ENCODE peak calls at places on chromosome 11, in four cellular contexts. One of them, this sample, is unnamed. For H3K27me3 and H3K4me1, the result is how much of the 10 kb centered on the place peaks cover.

GRCh38 chr11:120197254-120197891 is 13.5 kb upstream of the OAF start:
- DNase-seq in transverse colon: peak
- DNase-seq in aorta: no peak
- DNase-seq in heart left ventricle: no peak
- DNase-seq in this sample: no peak

GRCh38 chr11:57890521-57890920 is 128.9 kb downstream of the CTNND1 start:
- DNase-seq in transverse colon: no peak
- DNase-seq in aorta: no peak
- DNase-seq in heart left ventricle: no peak
- DNase-seq in this sample: no peak

GRCh38 chr11:112728716-112729115 is 232.5 kb upstream of the NCAM1 start:
- DNase-seq in transverse colon: no peak
- DNase-seq in aorta: no peak
- DNase-seq in heart left ventricle: no peak
- DNase-seq in this sample: no peak

GRCh38 chr11:2390871-2391662 is 9.5 kb upstream of the TSSC4 start:
- DNase-seq in transverse colon: peak
- DNase-seq in aorta: peak
- DNase-seq in heart left ventricle: no peak
- DNase-seq in this sample: no peak

GRCh38 chr11:2090172-2091111 is 48.7 kb downstream of the IGF2 start:
- DNase-seq in transverse colon: no peak
- DNase-seq in aorta: no peak
- DNase-seq in heart left ventricle: no peak
- DNase-seq in this sample: no peak

GRCh38 chr11:69472053-69472765 is 9.3 kb upstream of the LINC01488 start:
- DNase-seq in transverse colon: no peak
- DNase-seq in aorta: peak
- DNase-seq in heart left ventricle: no peak
- DNase-seq in this sample: no peak

GRCh38 chr11:8098361-8098760 is 17.4 kb downstream of the TUB start:
- DNase-seq in transverse colon: no peak
- DNase-seq in aorta: no peak
- DNase-seq in heart left ventricle: peak
- DNase-seq in this sample: peak

GRCh38 chr11:75173336-75173735 is 22.4 kb downstream of the SLCO2B1 start:
- DNase-seq in transverse colon: no peak
- DNase-seq in aorta: peak
- DNase-seq in heart left ventricle: no peak
- DNase-seq in this sample: no peak

GRCh38 chr11:68706237-68706636 is 21.9 kb downstream of the GAL start:
- DNase-seq in transverse colon: no peak
- DNase-seq in aorta: no peak
- DNase-seq in heart left ventricle: no peak
- DNase-seq in this sample: no peak

GRCh38 chr11:6855971-6856542 is 6.8 kb upstream of the OR10A2 start:
- DNase-seq in transverse colon: no peak
- DNase-seq in aorta: no peak
- DNase-seq in heart left ventricle: no peak
- DNase-seq in this sample: no peak

GRCh38 chr11:94524293-94524692 is 12.0 kb downstream of the C11orf97 start:
- DNase-seq in transverse colon: no peak
- DNase-seq in aorta: no peak
- DNase-seq in heart left ventricle: no peak
- DNase-seq in this sample: no peak
- H3K4me3 ChIP-seq in transverse colon: no peak
- H3K4me3 ChIP-seq in aorta: no peak
- H3K4me3 ChIP-seq in heart left ventricle: no peak
- H3K4me3 ChIP-seq in this sample: no peak

GRCh38 chr11:72241290-72241781 is 2.6 kb downstream of the PHOX2A start:
- DNase-seq in transverse colon: no peak
- DNase-seq in aorta: no peak
- DNase-seq in heart left ventricle: no peak
- DNase-seq in this sample: no peak

GRCh38 chr11:72242141-72242540 is 1.8 kb downstream of the PHOX2A start:
- DNase-seq in transverse colon: no peak
- DNase-seq in aorta: no peak
- DNase-seq in heart left ventricle: no peak
- DNase-seq in this sample: no peak

GRCh38 chr11:72244317-72245231 is 598 bp upstream of the PHOX2A start:
- DNase-seq in transverse colon: no peak
- DNase-seq in aorta: no peak
- DNase-seq in heart left ventricle: no peak
- DNase-seq in this sample: no peak

GRCh38 chr11:72243567-72244316 is at the start of gene PHOX2A:
- DNase-seq in transverse colon: no peak
- DNase-seq in aorta: no peak
- DNase-seq in heart left ventricle: no peak
- DNase-seq in this sample: no peak

DNA sequence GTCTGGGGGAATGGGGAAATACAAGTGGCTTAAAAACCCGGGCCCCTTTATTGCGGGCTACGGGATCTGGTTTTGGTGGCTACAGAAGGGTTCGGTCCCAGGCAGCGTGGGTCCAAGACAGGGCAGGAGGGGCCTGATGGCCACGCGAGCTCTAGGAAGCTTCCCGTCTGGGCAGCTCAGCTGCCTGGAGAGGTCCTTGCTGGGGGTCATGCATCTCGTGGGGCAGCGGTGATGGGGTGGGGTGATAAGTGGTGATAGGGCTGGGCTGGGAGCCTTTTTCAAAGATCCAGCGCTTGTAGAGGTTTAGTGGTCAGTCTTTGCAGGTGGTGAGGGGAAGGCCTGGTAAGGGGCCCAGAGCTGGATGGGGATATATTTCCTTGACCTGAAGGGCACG is 806 bp downstream of the PHOX2A start:
- DNase-seq in transverse colon: no peak
- DNase-seq in aorta: no peak
- DNase-seq in heart left ventricle: no peak
- DNase-seq in this sample: no peak
- H3K27me3 ChIP-seq in transverse colon: half or more
- H3K27me3 ChIP-seq in aorta: under half
- H3K27me3 ChIP-seq in heart left ventricle: half or more
- H3K27me3 ChIP-seq in this sample: half or more

DNA sequence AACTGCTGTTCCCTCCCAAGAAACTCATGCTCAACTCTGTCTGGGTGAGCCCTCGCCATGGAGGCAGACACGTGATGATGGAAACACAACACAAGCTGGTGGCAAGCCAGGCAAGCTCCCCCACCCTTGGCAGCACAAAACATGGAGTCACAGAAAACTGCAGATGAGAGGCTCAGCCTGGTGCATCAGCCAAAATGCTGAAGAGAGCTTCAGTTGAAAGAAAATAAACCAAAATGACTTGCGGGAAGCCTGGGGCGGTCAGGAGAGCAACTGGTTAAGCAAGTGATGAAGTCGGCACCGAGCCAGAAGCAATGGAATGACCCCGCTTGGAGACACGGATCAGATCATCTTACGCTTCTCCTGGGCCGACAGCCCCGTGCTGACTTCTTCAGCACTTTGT is 68.3 kb downstream of the C11orf58 start:
- DNase-seq in transverse colon: no peak
- DNase-seq in aorta: peak
- DNase-seq in heart left ventricle: no peak
- DNase-seq in this sample: peak
- H3K4me1 ChIP-seq in transverse colon: under half
- H3K4me1 ChIP-seq in aorta: under half
- H3K4me1 ChIP-seq in heart left ventricle: under half
- H3K4me1 ChIP-seq in this sample: under half

DNA sequence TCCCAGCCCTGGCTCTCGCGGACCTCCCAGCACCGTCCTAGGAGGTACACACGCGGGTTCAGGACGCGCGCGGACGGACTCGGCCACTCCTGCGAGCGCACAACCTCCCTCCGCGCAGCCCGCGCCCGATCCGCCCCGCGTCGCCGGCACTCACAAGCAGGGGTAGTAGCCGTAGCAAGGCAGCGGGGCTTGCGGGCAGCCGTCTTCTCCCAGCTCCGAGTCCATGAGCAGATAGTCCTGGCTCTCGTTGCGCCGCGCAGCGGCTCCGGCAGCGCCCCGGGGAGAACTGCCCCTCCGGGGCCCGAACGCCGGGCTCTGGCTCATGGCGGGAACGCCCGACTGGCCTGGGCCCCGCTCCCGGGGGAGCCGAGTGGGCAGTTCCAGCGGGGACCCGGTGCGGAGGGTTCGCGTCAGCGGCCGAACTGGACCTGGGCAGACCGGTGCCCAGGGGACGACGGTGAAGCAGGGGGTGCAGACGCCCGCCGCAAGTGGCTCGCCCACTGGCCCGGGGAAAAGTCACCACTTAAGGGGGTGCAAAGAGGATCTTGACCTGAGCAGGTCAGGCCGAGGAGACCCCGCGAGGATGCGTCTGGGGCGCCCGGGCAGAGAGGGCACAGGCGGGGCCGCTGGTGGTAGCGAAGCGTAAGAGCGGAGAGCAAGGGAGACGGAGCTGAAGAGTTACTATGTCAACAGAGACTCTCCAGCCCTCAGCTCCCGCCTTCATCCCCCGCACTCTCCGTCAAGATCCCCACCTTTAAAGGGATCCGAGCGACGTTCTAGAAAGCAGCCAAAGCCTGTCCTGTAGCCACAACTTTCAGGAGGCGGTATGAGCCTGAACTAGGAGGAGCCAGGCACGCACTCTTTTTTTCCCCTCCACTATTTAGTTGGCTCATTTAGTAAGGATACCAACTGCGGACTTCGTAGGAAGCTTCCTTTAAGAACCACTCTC is at the start of gene TRPC6:
- DNase-seq in transverse colon: peak
- DNase-seq in aorta: peak
- DNase-seq in heart left ventricle: peak
- DNase-seq in this sample: peak
- H3K4me3 ChIP-seq in transverse colon: peak
- H3K4me3 ChIP-seq in aorta: peak
- H3K4me3 ChIP-seq in heart left ventricle: peak
- H3K4me3 ChIP-seq in this sample: peak

DNA sequence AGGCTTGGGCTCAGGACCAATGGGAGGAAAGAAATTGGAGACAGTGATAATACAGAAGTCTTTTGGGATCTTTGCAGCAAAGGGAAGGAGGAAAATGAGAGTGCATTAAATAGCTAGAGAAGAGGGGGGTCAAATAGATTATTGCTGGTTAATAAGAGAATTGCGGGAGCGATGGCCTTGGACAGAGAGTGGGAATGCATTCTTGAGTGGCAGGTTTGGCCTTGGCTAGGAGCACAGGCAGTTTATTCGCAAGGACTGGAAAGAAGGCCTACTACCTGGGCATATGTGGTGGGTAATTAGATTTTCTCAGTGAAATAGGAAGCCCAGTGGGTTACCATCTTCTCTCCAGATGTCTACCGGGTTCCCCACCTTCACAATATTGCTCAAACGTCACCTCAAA is 3.5 kb upstream of the MEN1 start:
- DNase-seq in transverse colon: no peak
- DNase-seq in aorta: no peak
- DNase-seq in heart left ventricle: no peak
- DNase-seq in this sample: no peak
- H3K27me3 ChIP-seq in transverse colon: under half
- H3K27me3 ChIP-seq in aorta: under half
- H3K27me3 ChIP-seq in heart left ventricle: under half
- H3K27me3 ChIP-seq in this sample: under half

GRCh38 chr11:76783294-76783900 is at the start of gene TSKU:
- DNase-seq in transverse colon: no peak
- DNase-seq in aorta: no peak
- DNase-seq in heart left ventricle: no peak
- DNase-seq in this sample: no peak
- H3K4me1 ChIP-seq in transverse colon: under half
- H3K4me1 ChIP-seq in aorta: under half
- H3K4me1 ChIP-seq in heart left ventricle: half or more
- H3K4me1 ChIP-seq in this sample: under half

GRCh38 chr11:65278351-65278750 is 16.6 kb downstream of the POLA2 start:
- DNase-seq in transverse colon: no peak
- DNase-seq in aorta: no peak
- DNase-seq in heart left ventricle: no peak
- DNase-seq in this sample: no peak
- H3K4me3 ChIP-seq in transverse colon: no peak
- H3K4me3 ChIP-seq in aorta: no peak
- H3K4me3 ChIP-seq in heart left ventricle: no peak
- H3K4me3 ChIP-seq in this sample: no peak

DNA sequence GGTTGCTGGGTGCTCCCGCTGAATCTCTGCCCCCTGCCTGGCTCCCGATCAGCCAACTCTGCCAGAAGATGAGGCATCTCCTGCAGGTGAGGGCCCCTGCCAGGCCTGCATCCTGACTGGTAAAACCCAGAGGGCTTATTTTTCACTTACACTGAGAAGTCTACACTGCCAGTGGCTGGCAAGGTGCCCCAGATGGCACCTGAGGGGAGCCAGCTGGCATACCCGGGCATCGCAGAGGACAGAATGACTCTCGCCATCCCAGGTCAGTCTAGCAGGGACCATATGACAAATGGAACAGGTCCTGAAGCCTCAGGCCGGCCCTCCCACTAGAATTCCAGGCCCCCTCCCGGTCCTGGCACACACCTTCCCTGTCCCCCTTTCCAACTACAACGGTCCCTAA is 30.9 kb downstream of the MACROD1 start:
- DNase-seq in transverse colon: no peak
- DNase-seq in aorta: no peak
- DNase-seq in heart left ventricle: no peak
- DNase-seq in this sample: no peak
- H3K27me3 ChIP-seq in transverse colon: under half
- H3K27me3 ChIP-seq in aorta: under half
- H3K27me3 ChIP-seq in heart left ventricle: under half
- H3K27me3 ChIP-seq in this sample: under half

GRCh38 chr11:114159802-114160588 is 100.5 kb downstream of the ZBTB16 start:
- DNase-seq in transverse colon: peak
- DNase-seq in aorta: peak
- DNase-seq in heart left ventricle: peak
- DNase-seq in this sample: peak
- H3K4me1 ChIP-seq in transverse colon: half or more
- H3K4me1 ChIP-seq in aorta: under half
- H3K4me1 ChIP-seq in heart left ventricle: half or more
- H3K4me1 ChIP-seq in this sample: under half

GRCh38 chr11:1038361-1038760 is 1.8 kb upstream of the MUC6 start:
- DNase-seq in transverse colon: no peak
- DNase-seq in aorta: no peak
- DNase-seq in heart left ventricle: no peak
- DNase-seq in this sample: no peak

GRCh38 chr11:1038921-1039320 is 2.4 kb upstream of the MUC6 start:
- DNase-seq in transverse colon: no peak
- DNase-seq in aorta: no peak
- DNase-seq in heart left ventricle: no peak
- DNase-seq in this sample: no peak

GRCh38 chr11:1036931-1037330 is 413 bp upstream of the MUC6 start:
- DNase-seq in transverse colon: no peak
- DNase-seq in aorta: no peak
- DNase-seq in heart left ventricle: no peak
- DNase-seq in this sample: no peak

GRCh38 chr11:1036303-1036923 is at the start of gene MUC6:
- DNase-seq in transverse colon: no peak
- DNase-seq in aorta: no peak
- DNase-seq in heart left ventricle: no peak
- DNase-seq in this sample: no peak

GRCh38 chr11:1037506-1038055 is 1.1 kb upstream of the MUC6 start:
- DNase-seq in transverse colon: no peak
- DNase-seq in aorta: no peak
- DNase-seq in heart left ventricle: no peak
- DNase-seq in this sample: no peak
- H3K4me3 ChIP-seq in transverse colon: no peak
- H3K4me3 ChIP-seq in aorta: no peak
- H3K4me3 ChIP-seq in heart left ventricle: no peak
- H3K4me3 ChIP-seq in this sample: no peak

This sample was measured in cardiac muscle cell.